ENCODE peak calls at places on chromosomes 7 and 10, in four cellular contexts. W, A, X and T are unnamed samples.

GRCh38 chr7:92925876-92926696 is 89.7 kb upstream of the CDK6 start:
- DNase-seq in W (no peak), X (no peak), A (no peak), T (no peak)

GRCh38 chr7:5450549-5451327 is 27.1 kb upstream of the TNRC18 start:
- DNase-seq in W (peak), X (peak), A (peak), T (peak)

GRCh38 chr7:33766396-33766795 is 138.9 kb upstream of the BMPER start:
- DNase-seq in W (no peak), A (no peak), X (no peak), T (no peak)

GRCh38 chr7:46133741-46134140 is 212.7 kb upstream of the IGFBP3 start:
- DNase-seq in X (no peak), W (no peak), A (no peak), T (no peak)

GRCh38 chr7:90957883-90958282 is 306.4 kb upstream of the FZD1 start:
- DNase-seq in X (no peak), W (no peak), A (no peak), T (no peak)

GRCh38 chr7:112347088-112347487 is 103.2 kb upstream of the IFRD1 start:
- DNase-seq in W (no peak), X (no peak), A (no peak), T (no peak)

GRCh38 chr7:111184960-111185359 is 94.0 kb downstream of the LRRN3 start:
- DNase-seq in W (no peak), A (no peak), X (no peak), T (no peak)

GRCh38 chr10:98664329-98665042 is 217.8 kb upstream of the HPS1 start:
- DNase-seq in X (no peak), W (no peak), A (no peak), T (peak)

GRCh38 chr7:2859952-2860351 is 15.8 kb upstream of the GNA12 start:
- DNase-seq in A (no peak), W (no peak), X (peak), T (no peak)

GRCh38 chr7:132138817-132139216 is 437.5 kb downstream of the PLXNA4 start:
- DNase-seq in A (no peak), X (no peak), W (no peak), T (no peak)

GRCh38 chr10:76082232-76082631 is 650.8 kb downstream of the LRMDA start:
- DNase-seq in W (no peak), A (no peak), X (no peak), T (peak)

GRCh38 chr10:43296320-43296719 is 29.5 kb upstream of the RASGEF1A start:
- DNase-seq in A (no peak), X (no peak), W (no peak), T (no peak)

GRCh38 chr10:124125305-124126116 is 32.1 kb upstream of the CHST15 start:
- DNase-seq in A (no peak), W (no peak), X (no peak), T (no peak)

DNA sequence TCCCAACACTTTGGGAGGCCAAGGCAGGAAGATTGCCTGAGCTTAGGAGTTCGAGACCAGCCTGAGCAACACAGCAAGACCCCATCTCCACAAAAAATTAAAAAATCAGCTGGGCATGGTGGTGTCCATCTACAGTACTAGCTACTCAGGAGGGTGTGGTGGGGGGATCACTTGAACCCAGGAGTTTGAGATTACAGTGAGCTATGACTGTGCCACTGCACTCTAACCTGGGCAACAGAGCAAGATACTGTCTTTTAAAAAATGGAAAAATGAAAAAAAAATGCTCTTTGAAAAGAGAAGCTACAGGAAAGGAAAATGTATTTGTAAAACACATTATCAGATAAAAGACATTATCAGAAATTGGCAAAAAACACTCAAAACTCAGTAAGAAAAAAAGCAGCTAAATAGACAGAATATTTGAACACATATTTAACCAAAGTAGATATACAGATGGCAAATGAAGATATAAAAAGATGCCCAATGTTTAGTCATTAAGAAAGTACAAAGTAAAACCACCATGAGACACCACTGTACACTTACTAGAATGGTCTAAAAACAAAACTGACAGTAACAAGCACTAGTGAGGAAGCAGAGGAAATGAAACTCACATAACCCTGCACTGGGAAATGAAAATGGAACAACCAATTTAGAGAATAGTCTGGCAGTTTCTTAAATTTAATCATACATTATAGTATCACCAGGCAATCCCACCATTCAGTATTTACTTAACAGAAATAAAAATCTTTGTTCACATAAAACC is 40.5 kb downstream of the NRBF2 start:
- DNase-seq in A (no peak), W (no peak), X (no peak), T (no peak)
- TF ChIP-seq EP300 in A (no peak), W (no peak), X (no peak), T (no peak)

GRCh38 chr10:14009315-14010082 is 321.2 kb downstream of the FRMD4A start:
- DNase-seq in W (no peak), X (no peak), A (no peak), T (no peak)
- TF ChIP-seq EP300 in W (no peak), X (no peak), A (no peak), T (no peak)

GRCh38 chr7:149150981-149151380 is 3.7 kb downstream of the ZNF398 start:
- DNase-seq in W (no peak), X (no peak), A (no peak), T (no peak)

GRCh38 chr7:149147072-149147729 is at the start of gene ZNF398:
- DNase-seq in W (peak), A (peak), X (peak), T (peak)

GRCh38 chr7:149153346-149153745 is 6.1 kb downstream of the ZNF398 start:
- DNase-seq in X (no peak), W (no peak), A (no peak), T (no peak)

GRCh38 chr7:149144996-149145850 is 2.0 kb upstream of the ZNF398 start:
- DNase-seq in A (no peak), W (no peak), X (no peak), T (no peak)

DNA sequence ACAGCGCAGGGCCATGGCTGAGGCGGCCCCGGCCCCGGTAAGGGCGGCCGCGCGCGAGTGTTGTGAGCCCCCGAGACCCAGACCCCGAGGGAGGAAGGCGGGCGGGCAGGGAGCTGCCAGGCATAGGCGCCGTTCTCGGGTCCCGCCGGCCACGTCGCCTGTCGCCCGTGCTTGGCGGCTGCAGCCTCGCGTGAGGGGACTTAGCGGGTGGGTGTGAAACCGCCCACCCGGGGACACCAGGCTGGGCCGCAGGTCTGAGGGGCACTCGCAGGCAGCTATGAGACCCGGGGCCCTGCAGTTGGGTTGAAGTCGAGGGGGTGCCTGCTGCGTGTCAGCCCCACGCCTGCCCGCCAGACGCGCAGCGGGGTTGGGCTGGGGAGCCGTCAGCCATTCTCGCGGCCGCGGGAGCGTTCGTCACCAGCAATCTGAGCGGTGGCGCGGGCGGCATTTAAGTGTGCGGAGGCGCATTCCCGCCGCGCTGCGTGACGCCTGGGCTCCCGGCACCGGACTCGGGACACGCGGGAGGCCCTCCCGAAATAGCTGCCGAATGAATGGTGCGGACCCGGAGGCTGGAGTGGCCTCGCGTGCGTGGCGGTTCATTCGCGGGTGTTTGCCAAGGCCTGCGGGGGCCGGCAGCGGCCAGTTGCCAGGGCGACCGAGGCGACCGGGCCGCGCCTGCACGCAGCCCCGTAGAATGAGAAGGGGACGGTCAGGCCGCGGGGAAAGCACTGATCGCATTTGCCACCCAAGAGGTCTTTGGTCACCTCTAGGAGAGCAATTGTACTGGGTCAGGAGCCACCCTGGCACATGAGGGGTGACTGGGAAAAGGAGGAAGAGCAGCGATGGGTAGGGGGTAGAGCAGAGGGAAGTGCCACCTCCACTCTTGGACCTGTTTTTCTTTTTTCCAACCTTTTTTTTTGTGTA is 739 bp downstream of the ZNF398 start:
- DNase-seq in A (peak), W (peak), X (peak), T (peak)
- TF ChIP-seq EP300 in A (no peak), W (no peak), X (no peak), T (no peak)

DNA sequence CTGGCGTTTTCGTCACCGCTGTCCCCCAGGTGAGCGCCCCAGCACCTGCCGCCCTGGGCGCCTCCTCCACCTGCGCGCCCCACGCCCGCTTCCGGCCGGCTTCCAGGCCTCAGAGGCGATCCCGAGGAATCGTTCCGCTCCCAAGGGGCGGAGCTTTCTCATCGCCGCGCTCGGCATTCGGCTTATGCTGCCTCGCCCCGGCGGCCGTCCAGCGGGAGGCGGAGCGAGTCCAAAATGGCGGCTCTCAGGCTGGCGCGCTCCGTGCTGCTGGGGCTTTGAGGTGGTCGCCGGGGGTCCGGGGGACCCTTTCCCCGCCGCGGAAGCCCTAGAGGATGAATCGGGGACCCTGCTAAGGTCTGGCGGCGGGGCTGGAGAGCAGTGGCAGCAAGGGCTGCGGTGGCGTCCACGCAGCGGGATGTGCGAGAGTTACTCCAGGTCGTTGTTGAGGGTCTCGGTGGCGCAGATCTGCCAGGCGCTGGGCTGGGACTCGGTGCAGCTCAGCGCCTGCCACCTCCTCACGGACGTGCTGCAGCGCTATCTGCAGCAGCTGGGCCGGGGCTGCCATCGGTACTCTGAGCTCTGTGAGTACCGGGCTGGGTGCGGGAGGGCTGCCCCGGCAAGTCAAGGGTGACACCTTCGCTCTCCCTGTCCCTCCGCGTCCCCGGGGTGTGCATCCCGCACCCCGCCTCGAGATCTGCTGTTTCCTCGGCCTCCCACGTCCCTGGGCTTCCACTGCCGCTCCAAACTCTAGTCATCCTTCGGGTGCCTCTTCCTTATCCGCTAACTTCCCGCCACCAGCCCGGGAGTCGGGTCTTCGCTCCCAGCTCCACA is at the start of gene TAF3:
- DNase-seq in X (peak), W (peak), A (peak), T (peak)
- TF ChIP-seq EP300 in X (no peak), W (no peak), A (no peak), T (no peak)

GRCh38 chr7:76201732-76202665 is at the start of gene SRRM3:
- DNase-seq in W (peak), X (peak), A (peak), T (peak)
- TF ChIP-seq EP300 in W (no peak), X (no peak), A (no peak), T (no peak)

GRCh38 chr7:158560386-158560785 is 27.2 kb downstream of the PTPRN2 start:
- DNase-seq in W (no peak), X (no peak), A (no peak), T (no peak)

GRCh38 chr7:158561659-158562058 is 26.0 kb downstream of the PTPRN2 start:
- DNase-seq in A (no peak), X (no peak), W (no peak), T (no peak)

GRCh38 chr7:158564648-158565005 is 23.0 kb downstream of the PTPRN2 start:
- DNase-seq in A (no peak), W (no peak), X (no peak), T (no peak)

GRCh38 chr7:158563911-158564647 is 23.5 kb downstream of the PTPRN2 start:
- DNase-seq in X (no peak), A (no peak), W (no peak), T (no peak)

DNA sequence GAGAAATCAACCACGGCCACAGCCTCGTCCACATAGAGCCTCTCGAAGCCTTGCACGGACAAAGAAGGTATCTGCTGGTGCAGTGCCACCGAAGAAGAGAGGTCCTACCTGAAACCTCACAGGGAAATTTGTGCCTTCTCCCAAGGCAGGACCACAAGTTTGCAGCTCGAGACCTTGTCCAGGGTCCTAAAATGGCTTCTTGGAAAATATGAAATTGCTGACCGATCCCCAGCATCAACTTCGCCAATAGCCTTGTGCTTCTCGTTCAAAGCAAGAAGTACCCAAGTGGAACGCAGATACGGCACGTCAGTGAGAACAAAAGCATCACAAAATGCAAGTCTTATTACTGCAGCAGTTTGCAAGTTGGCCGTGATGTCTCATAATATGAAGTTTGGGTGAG is 24.6 kb downstream of the PTPRN2 start:
- DNase-seq in A (no peak), X (no peak), W (no peak), T (no peak)
- TF ChIP-seq EP300 in A (no peak), X (no peak), W (no peak), T (no peak)

DNA sequence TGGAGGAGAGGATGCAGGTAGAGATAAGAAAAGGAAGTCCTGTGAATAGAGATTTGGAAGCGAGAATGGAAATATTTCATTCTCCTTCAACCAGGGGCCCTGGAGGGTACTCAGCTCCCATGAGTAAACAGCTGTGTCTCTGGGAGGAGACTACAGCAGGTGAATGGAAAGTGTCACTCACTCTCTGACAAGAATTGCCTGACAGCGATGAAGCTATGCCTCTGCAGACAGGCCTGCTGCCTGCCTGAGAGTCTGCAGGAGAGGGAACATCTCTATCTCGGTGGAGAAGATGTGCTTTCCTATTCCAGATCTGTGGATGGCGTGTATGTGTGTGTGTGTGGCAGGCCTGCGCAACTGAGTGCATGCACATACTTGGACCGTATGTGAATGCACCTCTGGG is 4.8 kb upstream of the ADCYAP1R1 start:
- DNase-seq in X (no peak), W (no peak), A (no peak), T (no peak)
- TF ChIP-seq EP300 in X (no peak), W (no peak), A (no peak), T (no peak)

GRCh38 chr10:28508304-28508925 is 24.5 kb upstream of the WAC start:
- DNase-seq in X (no peak), W (no peak), A (no peak), T (no peak)
- TF ChIP-seq EP300 in X (no peak), W (no peak), A (no peak), T (no peak)